ENCODE peak calls at places on chromosomes 13 and 19, in five cellular contexts. One of them, this sample, is unnamed. For H3K9me2, the result is how much of the 10 kb centered on the place peaks cover.

GRCh38 chr13:113001251-113002140 is 32.5 kb downstream of the MCF2L start:
- DNase-seq in SK-N-SH: peak
- DNase-seq in GM23338: peak
- DNase-seq in OCI-LY7: no peak
- DNase-seq in PC-3: peak
- DNase-seq in this sample: peak

GRCh38 chr13:100751826-100752225 is 77.2 kb upstream of the TMTC4 start:
- DNase-seq in SK-N-SH: peak
- DNase-seq in GM23338: peak
- DNase-seq in OCI-LY7: no peak
- DNase-seq in PC-3: no peak
- DNase-seq in this sample: no peak

GRCh38 chr19:39070888-39071287 is 13.3 kb upstream of the ACP7 start:
- DNase-seq in SK-N-SH: no peak
- DNase-seq in GM23338: no peak
- DNase-seq in OCI-LY7: no peak
- DNase-seq in PC-3: no peak
- DNase-seq in this sample: peak

GRCh38 chr19:56083668-56084067 is 37.4 kb downstream of the ZNF787 start:
- DNase-seq in SK-N-SH: no peak
- DNase-seq in GM23338: no peak
- DNase-seq in OCI-LY7: no peak
- DNase-seq in PC-3: no peak
- DNase-seq in this sample: no peak

GRCh38 chr13:110456550-110456949 is 105.0 kb downstream of the RAB20 start:
- DNase-seq in SK-N-SH: no peak
- DNase-seq in GM23338: no peak
- DNase-seq in OCI-LY7: no peak
- DNase-seq in PC-3: no peak
- DNase-seq in this sample: no peak

GRCh38 chr13:29733069-29733700 is 117.2 kb downstream of the UBL3 start:
- DNase-seq in SK-N-SH: no peak
- DNase-seq in GM23338: no peak
- DNase-seq in OCI-LY7: no peak
- DNase-seq in PC-3: no peak
- DNase-seq in this sample: peak

GRCh38 chr19:56138069-56138468 is 3.0 kb upstream of the ZNF444 start:
- DNase-seq in SK-N-SH: no peak
- DNase-seq in GM23338: no peak
- DNase-seq in OCI-LY7: no peak
- DNase-seq in PC-3: peak
- DNase-seq in this sample: no peak

GRCh38 chr13:112267650-112268049 is 108.5 kb upstream of the SPACA7 start:
- DNase-seq in SK-N-SH: no peak
- DNase-seq in GM23338: no peak
- DNase-seq in OCI-LY7: no peak
- DNase-seq in PC-3: no peak
- DNase-seq in this sample: no peak

GRCh38 chr13:72290962-72291681 is 424.1 kb upstream of the DACH1 start:
- DNase-seq in SK-N-SH: no peak
- DNase-seq in GM23338: peak
- DNase-seq in OCI-LY7: no peak
- DNase-seq in PC-3: peak
- DNase-seq in this sample: no peak

GRCh38 chr19:55206664-55207500 is 2.4 kb downstream of the PTPRH start:
- DNase-seq in SK-N-SH: peak
- DNase-seq in GM23338: peak
- DNase-seq in OCI-LY7: no peak
- DNase-seq in PC-3: peak
- DNase-seq in this sample: peak

GRCh38 chr19:15424692-15425272 is 6.0 kb upstream of the AKAP8L start:
- DNase-seq in SK-N-SH: no peak
- DNase-seq in GM23338: no peak
- DNase-seq in OCI-LY7: no peak
- DNase-seq in PC-3: no peak
- DNase-seq in this sample: no peak

GRCh38 chr13:109734002-109734785 is 52.2 kb downstream of the IRS2 start:
- DNase-seq in SK-N-SH: no peak
- DNase-seq in GM23338: no peak
- DNase-seq in OCI-LY7: no peak
- DNase-seq in PC-3: no peak
- DNase-seq in this sample: no peak

GRCh38 chr19:15091918-15092753 is 10.1 kb downstream of the OR1I1 start:
- DNase-seq in SK-N-SH: peak
- DNase-seq in GM23338: peak
- DNase-seq in OCI-LY7: peak
- DNase-seq in PC-3: peak
- DNase-seq in this sample: peak

GRCh38 chr19:45528744-45529453 is 21.6 kb downstream of the VASP start:
- DNase-seq in SK-N-SH: no peak
- DNase-seq in GM23338: peak
- DNase-seq in OCI-LY7: no peak
- DNase-seq in PC-3: peak
- DNase-seq in this sample: no peak

GRCh38 chr19:17376935-17377600 is at the start of gene PLVAP:
- DNase-seq in SK-N-SH: no peak
- DNase-seq in GM23338: no peak
- DNase-seq in OCI-LY7: no peak
- DNase-seq in PC-3: no peak
- DNase-seq in this sample: no peak

GRCh38 chr19:14149509-14149994 is 13.2 kb upstream of the ASF1B start:
- DNase-seq in SK-N-SH: peak
- DNase-seq in GM23338: peak
- DNase-seq in OCI-LY7: no peak
- DNase-seq in PC-3: no peak
- DNase-seq in this sample: peak

GRCh38 chr19:18170714-18171255 is 2.8 kb upstream of the IFI30 start:
- DNase-seq in SK-N-SH: peak
- DNase-seq in GM23338: no peak
- DNase-seq in OCI-LY7: peak
- DNase-seq in PC-3: no peak
- DNase-seq in this sample: no peak

GRCh38 chr19:42246143-42246868 is 3.9 kb upstream of the GSK3A start:
- DNase-seq in SK-N-SH: peak
- DNase-seq in GM23338: peak
- DNase-seq in OCI-LY7: no peak
- DNase-seq in PC-3: peak
- DNase-seq in this sample: peak

GRCh38 chr13:36531746-36532486 is 99.6 kb downstream of the CCNA1 start:
- DNase-seq in SK-N-SH: no peak
- DNase-seq in GM23338: no peak
- DNase-seq in OCI-LY7: no peak
- DNase-seq in PC-3: peak
- DNase-seq in this sample: no peak

GRCh38 chr19:1355974-1356865 is 27.5 kb upstream of the NDUFS7 start:
- DNase-seq in SK-N-SH: no peak
- DNase-seq in GM23338: no peak
- DNase-seq in OCI-LY7: no peak
- DNase-seq in PC-3: no peak
- DNase-seq in this sample: peak

GRCh38 chr13:95630593-95630992 is 13.9 kb downstream of the DZIP1 start:
- DNase-seq in SK-N-SH: no peak
- DNase-seq in GM23338: no peak
- DNase-seq in OCI-LY7: no peak
- DNase-seq in PC-3: no peak
- DNase-seq in this sample: no peak

GRCh38 chr19:38684078-38684861 is 36.8 kb downstream of the ACTN4 start:
- DNase-seq in SK-N-SH: no peak
- DNase-seq in GM23338: no peak
- DNase-seq in OCI-LY7: no peak
- DNase-seq in PC-3: peak
- DNase-seq in this sample: peak

GRCh38 chr13:24613128-24613527 is 67.1 kb upstream of the ATP12A start:
- DNase-seq in SK-N-SH: no peak
- DNase-seq in GM23338: no peak
- DNase-seq in OCI-LY7: no peak
- DNase-seq in PC-3: no peak
- DNase-seq in this sample: no peak

GRCh38 chr13:99656843-99657506 is 155.7 kb downstream of the TM9SF2 start:
- DNase-seq in SK-N-SH: no peak
- DNase-seq in GM23338: no peak
- DNase-seq in OCI-LY7: no peak
- DNase-seq in PC-3: no peak
- DNase-seq in this sample: no peak

GRCh38 chr13:112734696-112735547 is 45.1 kb downstream of the ATP11A start:
- DNase-seq in SK-N-SH: no peak
- DNase-seq in GM23338: no peak
- DNase-seq in OCI-LY7: no peak
- DNase-seq in PC-3: no peak
- DNase-seq in this sample: no peak

GRCh38 chr19:3366104-3366760 is at the start of gene NFIC:
- DNase-seq in SK-N-SH: peak
- DNase-seq in GM23338: peak
- DNase-seq in OCI-LY7: no peak
- DNase-seq in PC-3: peak
- DNase-seq in this sample: peak

DNA sequence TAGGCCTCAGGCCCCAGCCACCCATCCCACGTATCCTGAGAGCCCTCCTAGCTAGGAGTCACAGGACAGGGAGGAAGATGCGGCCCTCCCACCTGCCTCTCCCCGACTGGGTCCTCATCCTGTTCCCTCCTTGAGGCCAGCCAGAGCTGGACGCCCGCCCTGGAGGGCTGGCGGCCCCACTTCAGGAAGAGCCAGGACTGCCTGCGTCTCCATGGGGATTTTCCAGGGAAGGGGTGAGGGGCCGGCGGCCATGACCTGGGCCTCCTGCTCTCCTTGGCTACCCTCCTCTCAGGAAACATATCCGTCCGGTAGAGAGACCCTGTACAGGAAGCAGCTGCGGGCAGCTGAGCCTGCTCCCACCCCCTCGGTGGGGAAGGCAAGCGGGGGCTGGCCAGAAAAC is 11.3 kb upstream of the PRKD2 start:
- DNase-seq in SK-N-SH: no peak
- DNase-seq in GM23338: no peak
- DNase-seq in OCI-LY7: no peak
- DNase-seq in PC-3: no peak
- DNase-seq in this sample: no peak
- H3K27ac ChIP-seq in SK-N-SH: no peak
- H3K27ac ChIP-seq in GM23338: no peak
- H3K27ac ChIP-seq in OCI-LY7: no peak
- H3K27ac ChIP-seq in PC-3: no peak
- H3K27ac ChIP-seq in this sample: no peak

GRCh38 chr19:6383188-6383587 is 7.5 kb upstream of the PSPN start:
- DNase-seq in SK-N-SH: no peak
- DNase-seq in GM23338: no peak
- DNase-seq in OCI-LY7: no peak
- DNase-seq in PC-3: no peak
- DNase-seq in this sample: no peak

GRCh38 chr19:6393074-6393981 is at the start of gene GTF2F1:
- DNase-seq in SK-N-SH: peak
- DNase-seq in GM23338: peak
- DNase-seq in OCI-LY7: peak
- DNase-seq in PC-3: peak
- DNase-seq in this sample: peak

GRCh38 chr19:6392219-6393073 is 518 bp downstream of the GTF2F1 start:
- DNase-seq in SK-N-SH: no peak
- DNase-seq in GM23338: peak
- DNase-seq in OCI-LY7: no peak
- DNase-seq in PC-3: no peak
- DNase-seq in this sample: peak

GRCh38 chr19:6387372-6387771 is 5.6 kb downstream of the GTF2F1 start:
- DNase-seq in SK-N-SH: no peak
- DNase-seq in GM23338: no peak
- DNase-seq in OCI-LY7: no peak
- DNase-seq in PC-3: no peak
- DNase-seq in this sample: no peak
- H3K9me2 ChIP-seq in SK-N-SH: under half
- H3K9me2 ChIP-seq in GM23338: under half
- H3K9me2 ChIP-seq in OCI-LY7: under half
- H3K9me2 ChIP-seq in PC-3: under half
- H3K9me2 ChIP-seq in this sample: under half

DNA sequence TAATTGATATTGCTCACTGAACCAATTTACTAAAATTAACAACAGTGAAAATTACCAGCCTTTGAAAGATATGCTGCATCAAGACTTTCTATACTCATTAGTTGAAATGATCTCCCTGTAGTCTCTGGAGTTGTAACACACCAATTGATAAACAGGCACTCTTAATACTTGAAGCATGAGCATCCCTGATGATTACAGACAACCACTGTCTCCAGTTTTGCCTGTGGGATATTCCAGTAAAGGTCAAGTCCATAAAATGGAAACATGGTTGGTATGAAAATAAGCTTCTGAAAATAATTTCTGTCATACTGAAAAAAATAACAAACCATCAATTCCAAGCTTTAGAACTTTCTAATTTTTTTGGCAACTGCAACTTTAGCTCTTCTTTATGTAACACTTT is 405.8 kb downstream of the SPRY2 start:
- DNase-seq in SK-N-SH: no peak
- DNase-seq in GM23338: no peak
- DNase-seq in OCI-LY7: no peak
- DNase-seq in PC-3: no peak
- DNase-seq in this sample: peak
- H3K27ac ChIP-seq in SK-N-SH: peak
- H3K27ac ChIP-seq in GM23338: no peak
- H3K27ac ChIP-seq in OCI-LY7: no peak
- H3K27ac ChIP-seq in PC-3: peak
- H3K27ac ChIP-seq in this sample: peak

GRCh38 chr19:35958660-35959039 is 22.5 kb downstream of the LRFN3 start:
- DNase-seq in SK-N-SH: no peak
- DNase-seq in GM23338: peak
- DNase-seq in OCI-LY7: no peak
- DNase-seq in PC-3: no peak
- DNase-seq in this sample: no peak
- H3K9me2 ChIP-seq in SK-N-SH: under half
- H3K9me2 ChIP-seq in GM23338: under half
- H3K9me2 ChIP-seq in OCI-LY7: under half
- H3K9me2 ChIP-seq in PC-3: under half
- H3K9me2 ChIP-seq in this sample: under half

This sample was measured in GM23248.